ENCODE peak calls at places on chromosome 16, in four cellular contexts. O, B, I and Z are unnamed samples.

GRCh38 chr16:10961231-10961630 is 16.9 kb downstream of the CLEC16A start:
- DNase-seq in B (no peak), O (no peak), I (no peak), Z (no peak)

GRCh38 chr16:2712546-2712945 is 7.5 kb downstream of the PRSS27 start:
- DNase-seq in B (no peak), I (no peak), O (no peak), Z (no peak)

GRCh38 chr16:53821957-53822625 is 118.1 kb downstream of the FTO start:
- DNase-seq in I (no peak), O (no peak), B (peak; percentile 25), Z (no peak)

GRCh38 chr16:86662195-86662594 is 83.8 kb downstream of the FOXL1 start:
- DNase-seq in O (no peak), B (no peak), I (no peak), Z (no peak)

GRCh38 chr16:10180771-10181163 is 1.5 kb downstream of the GRIN2A start:
- DNase-seq in B (peak; percentile 57), I (no peak), O (peak; percentile 93), Z (peak; percentile 78)

GRCh38 chr16:85429776-85430522 is 183.2 kb upstream of the GSE1 start:
- DNase-seq in O (no peak), I (no peak), B (no peak), Z (no peak)

GRCh38 chr16:4327782-4328579 is 12.1 kb downstream of the GLIS2 start:
- DNase-seq in B (peak; percentile 86), O (peak; percentile 84), I (no peak), Z (no peak)

GRCh38 chr16:7792346-7792745 is 459.7 kb downstream of the RBFOX1 start:
- DNase-seq in O (no peak), B (no peak), I (no peak), Z (no peak)

GRCh38 chr16:17560548-17560947 is 89.8 kb upstream of the XYLT1 start:
- DNase-seq in I (no peak), B (no peak), O (no peak), Z (no peak)

GRCh38 chr16:66509576-66509975 is 40.3 kb downstream of the TK2 start:
- DNase-seq in O (no peak), I (no peak), B (no peak), Z (no peak)

GRCh38 chr16:57266531-57267268 is 17.8 kb downstream of the PLLP start:
- DNase-seq in I (no peak), O (no peak), B (no peak), Z (no peak)

GRCh38 chr16:73000020-73000906 is 47.7 kb downstream of the ZFHX3 start:
- DNase-seq in O (no peak), B (peak; percentile 91), I (no peak), Z (no peak)

GRCh38 chr16:21628772-21629171 is 23.6 kb downstream of the IGSF6 start:
- DNase-seq in O (no peak), I (no peak), B (no peak), Z (no peak)

GRCh38 chr16:85650864-85651811 is 37.6 kb downstream of the GINS2 start:
- DNase-seq in I (no peak), O (no peak), B (no peak), Z (no peak)

GRCh38 chr16:27245276-27246231 is 23.0 kb downstream of the NSMCE1 start:
- DNase-seq in O (no peak), B (no peak), I (no peak), Z (no peak)
- TF ChIP-seq SUZ12 in O (no peak), B (no peak), I (no peak), Z (no peak)

GRCh38 chr16:1433756-1434155 is 2.9 kb downstream of the PERCC1 start:
- DNase-seq in I (no peak), O (no peak), B (no peak), Z (no peak)
- H3K9ac ChIP-seq in I (no peak overlapping the region), O (no peak overlapping the region), B (no peak overlapping the region), Z (no peak overlapping the region)

GRCh38 chr16:25270577-25270976 is 12.9 kb upstream of the ZKSCAN2 start:
- DNase-seq in O (no peak), I (no peak), B (no peak), Z (no peak)

GRCh38 chr16:25269879-25270278 is 12.2 kb upstream of the ZKSCAN2 start:
- DNase-seq in O (no peak), B (no peak), I (no peak), Z (no peak)

GRCh38 chr16:25265968-25266367 is 8.3 kb upstream of the ZKSCAN2 start:
- DNase-seq in I (no peak), O (no peak), B (no peak), Z (no peak)

DNA sequence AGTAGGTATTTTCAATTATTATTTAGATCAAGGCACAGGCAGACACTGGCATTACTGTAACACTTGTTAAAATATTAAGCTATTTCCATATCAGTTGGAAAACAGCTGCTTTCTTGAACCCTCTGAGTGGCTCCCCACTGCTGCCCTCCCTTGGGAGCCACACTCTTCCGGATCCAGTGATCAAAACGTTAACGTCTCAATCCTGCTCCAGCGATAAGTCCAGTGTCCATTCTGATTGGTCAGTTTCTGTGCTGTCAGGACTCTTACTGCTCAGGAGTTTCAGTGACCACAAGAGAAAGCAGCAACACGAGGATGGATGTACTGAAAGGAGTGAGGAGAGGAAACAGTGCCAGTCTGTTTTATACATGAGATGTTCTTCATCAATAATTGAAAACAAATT is 13.8 kb upstream of the ZKSCAN2 start:
- DNase-seq in B (no peak), O (no peak), I (no peak), Z (no peak)
- TF ChIP-seq YY1 in B (no peak), O (no peak), I (no peak), Z (no peak)

DNA sequence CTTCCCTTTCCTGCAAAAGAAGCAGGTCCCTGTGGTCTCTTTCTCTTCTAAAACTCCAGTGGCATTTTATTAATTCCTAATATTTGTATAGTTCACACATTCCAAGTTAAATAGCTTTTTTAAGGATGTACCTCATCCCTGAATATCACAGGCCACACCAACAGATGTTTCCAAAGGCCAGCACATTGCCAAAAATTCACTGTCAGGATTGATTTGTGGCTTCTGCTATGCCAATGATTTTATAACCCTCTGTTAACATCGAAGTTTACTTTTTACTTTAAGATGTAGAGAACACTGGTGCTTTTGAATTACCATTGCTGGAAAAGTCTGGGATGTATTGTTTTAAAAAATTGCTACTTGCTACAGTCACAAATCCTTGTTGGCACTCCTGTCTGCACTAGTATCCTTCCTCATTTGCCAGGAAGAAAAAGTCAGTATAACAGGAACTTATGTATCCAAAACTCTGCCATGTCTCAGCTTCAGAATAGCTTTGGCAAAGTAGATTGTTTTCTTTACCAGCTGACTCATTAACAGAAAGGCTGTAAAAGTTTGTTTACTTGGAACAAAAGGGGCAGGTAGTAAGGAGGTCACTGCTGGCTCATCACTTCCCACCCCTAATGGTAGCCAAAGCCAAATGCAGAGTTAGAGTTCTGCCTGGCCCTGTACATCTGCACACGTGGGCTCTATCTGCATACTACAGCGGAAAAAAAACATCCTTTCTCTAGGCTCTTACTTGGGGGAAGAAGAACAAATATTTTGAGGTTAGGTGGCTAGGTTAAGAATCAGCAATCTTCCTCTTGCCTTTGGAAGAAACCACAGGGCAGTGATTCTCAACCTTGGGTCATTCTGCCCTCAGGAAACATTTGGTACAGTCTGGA is 90.7 kb upstream of the BCAR1 start:
- DNase-seq in B (no peak), O (no peak), I (no peak), Z (no peak)
- TF ChIP-seq SUZ12 in B (no peak), O (no peak), I (no peak), Z (no peak)

GRCh38 chr16:12802048-12802447 is 1.6 kb downstream of the CPPED1 start:
- DNase-seq in I (no peak), O (no peak), B (no peak), Z (no peak)
- H3K9ac ChIP-seq in I (no peak overlapping the region), O (no peak overlapping the region), B (peak overlapping the region; percentile 92), Z (no peak overlapping the region)